ENCODE peak calls at places on chromosomes 12 and 14, in four cellular contexts. X is K562, L is HepG2, I is GM12878. T is an unnamed sample.

GRCh38 chr12:113136128-113136989 is 798 bp upstream of the RASAL1 start:
- DNase-seq in X (peak; percentile 61), I (no peak), L (no peak), T (no peak)

GRCh38 chr14:59439256-59440015 is 25.7 kb downstream of the GPR135 start:
- DNase-seq in X (no peak), L (no peak), I (no peak), T (no peak)

GRCh38 chr12:47816646-47817271 is 2.9 kb downstream of the HDAC7 start:
- DNase-seq in L (no peak), I (no peak), X (no peak), T (no peak)

GRCh38 chr12:128609861-128610260 is 213.9 kb downstream of the SLC15A4 start:
- DNase-seq in X (no peak), L (no peak), I (no peak), T (no peak)

GRCh38 chr14:69570836-69571330 is 3.8 kb downstream of the CCDC177 start:
- DNase-seq in I (no peak), X (no peak), L (no peak), T (no peak)

GRCh38 chr12:123149088-123149827 is 1.6 kb downstream of the PITPNM2 start:
- DNase-seq in I (no peak), L (no peak), X (peak; percentile 78), T (no peak)

GRCh38 chr14:67962215-67962644 is 142.7 kb downstream of the RAD51B start:
- DNase-seq in I (peak; percentile 77), X (no peak), L (no peak), T (no peak)

GRCh38 chr12:18750087-18750486 is 12.2 kb downstream of the CAPZA3 start:
- DNase-seq in L (no peak), X (no peak), I (no peak), T (no peak)

GRCh38 chr12:25552681-25553080 is 402 bp downstream of the LMNTD1 start:
- DNase-seq in L (no peak), X (no peak), I (no peak), T (no peak)

GRCh38 chr14:75831455-75831854 is 150.3 kb downstream of the TGFB3 start:
- DNase-seq in I (no peak), L (peak; percentile 27), X (peak; percentile 50), T (no peak)

GRCh38 chr12:115683240-115683765 is 594.2 kb downstream of the MED13L start:
- DNase-seq in L (no peak), X (no peak), I (no peak), T (no peak)

GRCh38 chr12:121358093-121358492 is 5.9 kb upstream of the ANAPC5 start:
- DNase-seq in L (peak; percentile 20), X (no peak), I (no peak), T (no peak)

GRCh38 chr12:107352347-107353081 is 259.2 kb upstream of the CRY1 start:
- DNase-seq in L (peak; percentile 92), X (no peak), I (no peak), T (no peak)

GRCh38 chr12:57779736-57780135 is 2.9 kb upstream of the TSFM start:
- DNase-seq in L (no peak), I (no peak), X (no peak), T (no peak)

GRCh38 chr14:88233915-88234314 is 89.2 kb downstream of the KCNK10 start:
- DNase-seq in X (peak; percentile 6), L (peak; percentile 40), I (no peak), T (peak; percentile 32)

GRCh38 chr12:34390171-34390841 is 368.0 kb downstream of the ALG10 start:
- DNase-seq in I (no peak), X (no peak), L (no peak), T (no peak)

GRCh38 chr14:21505009-21505553 is 6.1 kb downstream of the METTL3 start:
- DNase-seq in I (peak; percentile 46), L (no peak), X (no peak), T (no peak)

GRCh38 chr14:62015945-62016344 is 253.7 kb downstream of the SNAPC1 start:
- DNase-seq in L (no peak), X (no peak), I (no peak), T (no peak)

GRCh38 chr12:30853561-30854133 is 72.9 kb upstream of the TSPAN11 start:
- DNase-seq in I (no peak), L (no peak), X (no peak), T (no peak)

GRCh38 chr14:31420013-31420318 is 384 bp downstream of the HEATR5A start:
- DNase-seq in X (peak; percentile 59), L (peak; percentile 90), I (no peak), T (peak; percentile 37)

GRCh38 chr12:26711569-26711968 is 121.4 kb downstream of the ITPR2 start:
- DNase-seq in L (no peak), X (no peak), I (no peak), T (no peak)

GRCh38 chr14:31950760-31951637 is 126.1 kb upstream of the ARHGAP5 start:
- DNase-seq in X (peak; percentile 31), I (no peak), L (no peak), T (peak; percentile 56)

GRCh38 chr12:121523741-121524140 is 57.1 kb downstream of the KDM2B start:
- DNase-seq in I (no peak), L (no peak), X (no peak), T (no peak)

DNA sequence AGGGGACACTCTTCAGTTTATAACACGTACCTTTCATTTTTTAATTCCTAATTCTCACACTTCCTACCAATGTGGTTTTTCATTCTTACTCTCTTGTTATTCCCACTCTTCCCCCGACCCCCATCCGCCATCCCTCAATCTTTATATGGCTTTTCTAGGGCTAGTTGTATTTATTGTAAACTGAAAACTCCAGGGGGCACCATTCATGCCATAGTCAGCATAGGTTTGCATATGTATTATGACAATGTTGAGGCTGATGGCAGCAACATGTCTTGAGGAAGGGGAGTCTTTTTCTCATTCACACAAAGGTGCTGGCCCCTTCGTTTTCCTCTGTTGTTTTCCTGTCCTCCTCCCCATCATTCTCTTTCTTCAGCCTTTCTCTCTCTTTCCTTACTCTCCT is 27.7 kb upstream of the LTA4H start:
- DNase-seq in X (no peak), L (no peak), I (no peak), T (no peak)
- TF ChIP-seq BHLHE40 in X (no peak), L (no peak), I (no peak), T (no peak)

GRCh38 chr12:59834659-59835474 is 239.0 kb downstream of the SLC16A7 start:
- DNase-seq in X (peak; percentile 10), I (no peak), L (peak; percentile 5), T (peak; percentile 6)
- TF ChIP-seq FOXM1 in X (no peak), I (no peak), L (no peak), T (no peak)

GRCh38 chr14:99380991-99381687 is 99.5 kb downstream of the SETD3 start:
- DNase-seq in L (no peak), I (no peak), X (no peak), T (no peak)

GRCh38 chr14:99377951-99378350 is 102.7 kb downstream of the SETD3 start:
- DNase-seq in X (no peak), I (no peak), L (no peak), T (no peak)

GRCh38 chr14:99381688-99382060 is 99.0 kb downstream of the SETD3 start:
- DNase-seq in L (no peak), I (no peak), X (no peak), T (no peak)

GRCh38 chr14:99380402-99380801 is 100.3 kb downstream of the SETD3 start:
- DNase-seq in I (no peak), X (no peak), L (no peak), T (no peak)

GRCh38 chr14:99378782-99379214 is 101.9 kb downstream of the SETD3 start:
- DNase-seq in L (no peak), X (peak; percentile 24), I (no peak), T (no peak)
- TF ChIP-seq FOXK2 in L (no peak), X (no peak), I (no peak), T (no peak)

GRCh38 chr12:67046062-67046461 is 223.1 kb upstream of the CAND1 start:
- DNase-seq in L (no peak), I (no peak), X (no peak), T (no peak)

GRCh38 chr12:67042697-67043131 is 226.4 kb upstream of the CAND1 start:
- DNase-seq in I (no peak), X (no peak), L (no peak), T (peak; percentile 37)

GRCh38 chr12:67040861-67041137 is 228.4 kb upstream of the CAND1 start:
- DNase-seq in L (no peak), I (no peak), X (no peak), T (no peak)

GRCh38 chr12:67045650-67046049 is 223.5 kb upstream of the CAND1 start:
- DNase-seq in I (no peak), X (no peak), L (no peak), T (no peak)

DNA sequence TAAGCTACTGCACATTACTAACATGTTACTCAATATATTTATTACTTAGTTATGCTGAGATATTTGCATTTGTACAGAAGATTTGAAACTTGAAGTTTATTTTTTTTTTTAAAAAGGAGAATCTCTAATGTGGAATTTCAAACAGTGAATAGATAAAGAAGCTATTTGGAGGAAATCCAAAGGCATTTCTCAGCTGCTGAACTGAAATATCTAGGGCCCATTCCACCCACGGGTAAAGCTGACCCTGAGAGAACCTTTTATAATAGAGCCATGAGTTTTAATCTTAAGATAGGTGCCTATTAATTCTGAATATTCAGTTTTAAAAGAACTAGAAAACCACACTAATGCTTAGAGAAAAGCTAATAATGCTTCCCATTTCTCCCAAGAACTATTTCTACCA is 225.4 kb upstream of the CAND1 start:
- DNase-seq in L (no peak), X (no peak), I (no peak), T (no peak)
- TF ChIP-seq BHLHE40 in L (no peak), X (no peak), I (no peak), T (no peak)

GRCh38 chr12:89210277-89210676 is 142.0 kb downstream of the DUSP6 start:
- DNase-seq in I (no peak), L (no peak), X (no peak), T (no peak)

GRCh38 chr12:89205517-89205916 is 146.8 kb downstream of the DUSP6 start:
- DNase-seq in L (no peak), I (no peak), X (no peak), T (no peak)

GRCh38 chr12:89206375-89206774 is 145.9 kb downstream of the DUSP6 start:
- DNase-seq in L (no peak), X (no peak), I (no peak), T (no peak)

GRCh38 chr12:89211456-89211855 is 140.8 kb downstream of the DUSP6 start:
- DNase-seq in X (no peak), L (no peak), I (no peak), T (no peak)

DNA sequence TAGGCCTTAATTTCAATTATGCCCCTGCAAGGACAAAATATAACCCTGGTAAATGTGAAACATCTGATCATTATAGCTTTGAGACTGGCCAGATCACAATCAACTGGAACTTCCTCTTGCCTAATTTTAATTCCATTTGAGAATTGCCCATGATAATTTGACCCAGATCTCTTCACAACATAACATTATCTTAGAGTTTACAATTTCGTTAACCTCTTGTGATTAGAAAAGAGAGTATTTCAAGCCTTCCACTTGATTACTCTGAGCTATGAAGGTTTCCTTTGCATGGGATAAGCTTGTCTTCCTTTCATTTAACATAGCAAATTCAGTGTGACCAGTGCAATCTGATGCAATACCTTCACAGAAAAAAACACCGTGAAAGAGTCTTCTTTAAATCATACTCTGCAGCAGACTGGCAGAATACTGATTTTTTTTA is 143.6 kb downstream of the DUSP6 start:
- DNase-seq in L (no peak), X (no peak), I (no peak), T (no peak)
- TF ChIP-seq FOXM1 in L (no peak), X (no peak), I (no peak), T (no peak)

GRCh38 chr12:12456637-12457036 is 99.8 kb downstream of the BORCS5 start:
- DNase-seq in I (no peak), L (no peak), X (no peak), T (no peak)
- TF ChIP-seq FOXK2 in I (no peak), L (no peak), X (no peak), T (no peak)